ENCODE peak calls at places on chromosomes 1 and 21, in eight cellular contexts. S is transverse colon, L is stomach, W is SK-N-SH, U is Panc1, H is upper lobe of left lung, O is HL-60, E is spleen. Z is an unnamed sample.

GRCh38 chr1:48207536-48208075 is 14.9 kb upstream of the SLC5A9 start:
- DNase-seq in S (no peak), L (no peak), W (no peak), U (no peak), H (no peak), O (no peak), E (no peak), Z (no peak)

GRCh38 chr1:12019858-12020509 is 686 bp downstream of the MIIP start:
- DNase-seq in S (no peak), L (no peak), W (no peak), U (no peak), H (no peak), O (peak), E (no peak), Z (peak)

GRCh38 chr1:23101101-23101827 is 67.4 kb downstream of the LUZP1 start:
- DNase-seq in S (no peak), L (no peak), W (no peak), U (peak), H (no peak), O (no peak), E (no peak), Z (no peak)

GRCh38 chr21:42191978-42192595 is 26.9 kb upstream of the ABCG1 start:
- DNase-seq in S (no peak), L (no peak), W (no peak), U (no peak), H (no peak), O (no peak), E (no peak), Z (no peak)

GRCh38 chr1:102084771-102085535 is 88.2 kb upstream of the OLFM3 start:
- DNase-seq in S (no peak), L (no peak), W (no peak), U (no peak), H (no peak), O (no peak), E (no peak), Z (no peak)

GRCh38 chr1:223515915-223516314 is 122.7 kb downstream of the CCDC185 start:
- DNase-seq in S (no peak), L (no peak), W (peak), U (no peak), H (no peak), O (no peak), E (no peak), Z (no peak)

GRCh38 chr21:27807596-27807995 is 840.7 kb upstream of the ADAMTS5 start:
- DNase-seq in S (no peak), L (no peak), W (no peak), U (no peak), H (no peak), O (no peak), E (no peak), Z (no peak)

GRCh38 chr1:170660874-170661645 is 2.9 kb upstream of the PRRX1 start:
- DNase-seq in S (no peak), L (no peak), W (peak), U (no peak), H (no peak), O (no peak), E (no peak), Z (peak)

GRCh38 chr1:172654535-172654934 is 4.4 kb upstream of the FASLG start:
- DNase-seq in S (no peak), L (no peak), W (no peak), U (peak), H (no peak), O (no peak), E (no peak), Z (no peak)

GRCh38 chr1:9481048-9481447 is 58.2 kb upstream of the SLC25A33 start:
- DNase-seq in S (no peak), L (no peak), W (peak), U (no peak), H (no peak), O (no peak), E (no peak), Z (no peak)

GRCh38 chr1:245051349-245052221 is 103.2 kb upstream of the KIF26B start:
- DNase-seq in S (no peak), L (peak), W (no peak), U (no peak), H (peak), O (peak), E (peak), Z (peak)

GRCh38 chr21:32917392-32918135 is 108.2 kb upstream of the OLIG2 start:
- DNase-seq in S (no peak), L (no peak), W (no peak), U (no peak), H (no peak), O (no peak), E (no peak), Z (no peak)

GRCh38 chr1:178354816-178355215 is 141.9 kb downstream of the CLEC20A start:
- DNase-seq in S (no peak), L (no peak), W (no peak), U (no peak), H (no peak), O (no peak), E (no peak), Z (no peak)

GRCh38 chr1:84365225-84366221 is 32.8 kb upstream of the DNASE2B start:
- DNase-seq in S (peak), L (no peak), W (no peak), U (peak), H (peak), O (peak), E (no peak), Z (no peak)

GRCh38 chr21:27134513-27134912 is 167.6 kb upstream of the ADAMTS5 start:
- DNase-seq in S (no peak), L (no peak), W (peak), U (no peak), H (no peak), O (no peak), E (no peak), Z (no peak)

GRCh38 chr1:18362150-18362549 is 118.6 kb upstream of the KLHDC7A start:
- DNase-seq in S (no peak), L (no peak), W (no peak), U (no peak), H (no peak), O (no peak), E (no peak), Z (no peak)

GRCh38 chr1:18360251-18360650 is 120.5 kb upstream of the KLHDC7A start:
- DNase-seq in S (no peak), L (no peak), W (no peak), U (no peak), H (no peak), O (no peak), E (no peak), Z (no peak)

GRCh38 chr1:18363436-18363835 is 117.3 kb upstream of the KLHDC7A start:
- DNase-seq in S (no peak), L (no peak), W (no peak), U (no peak), H (no peak), O (no peak), E (no peak), Z (no peak)

DNA sequence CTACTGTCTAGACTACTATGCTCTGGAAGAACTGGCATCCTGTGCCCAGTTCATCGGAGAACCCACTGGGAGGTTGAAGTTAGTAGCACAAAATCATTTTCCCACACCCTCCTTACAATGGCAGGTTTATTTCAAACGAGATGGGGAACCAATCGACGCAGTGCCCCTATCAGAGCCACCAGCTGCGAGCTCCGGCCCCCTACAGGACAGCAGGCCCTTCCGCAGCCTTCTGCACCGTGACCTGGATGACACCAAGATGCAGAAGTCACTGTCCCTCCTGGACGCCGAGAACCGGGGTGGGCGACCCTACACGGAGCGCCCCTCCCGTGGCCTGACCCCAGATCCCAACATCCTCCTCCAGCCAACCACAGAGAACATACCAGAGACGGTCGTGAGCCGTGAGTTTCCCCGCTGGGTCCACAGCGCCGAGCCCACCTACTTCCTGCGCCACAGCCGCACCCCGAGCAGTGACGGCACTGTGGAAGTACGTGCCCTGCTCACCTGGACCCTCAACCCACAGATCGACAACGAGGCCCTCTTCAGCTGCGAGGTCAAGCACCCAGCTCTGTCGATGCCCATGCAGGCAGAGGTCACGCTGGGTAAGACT is 115.5 kb upstream of the KLHDC7A start:
- DNase-seq in S (no peak), L (no peak), W (no peak), U (no peak), H (no peak), O (no peak), E (no peak), Z (peak)
- TF ChIP-seq CTCF in S (no peak), L (no peak), W (no peak), U (no peak), H (no peak), O (no peak), E (no peak), Z (peak)

GRCh38 chr1:3353901-3354300 is 100.6 kb upstream of the ARHGEF16 start:
- DNase-seq in S (no peak), L (no peak), W (no peak), U (no peak), H (no peak), O (no peak), E (no peak), Z (no peak)

GRCh38 chr1:3355894-3356826 is 98.3 kb upstream of the ARHGEF16 start:
- DNase-seq in S (no peak), L (no peak), W (no peak), U (no peak), H (no peak), O (no peak), E (no peak), Z (no peak)

GRCh38 chr1:3356827-3357457 is 97.5 kb upstream of the ARHGEF16 start:
- DNase-seq in S (no peak), L (no peak), W (no peak), U (no peak), H (no peak), O (no peak), E (no peak), Z (peak)

GRCh38 chr1:3352952-3353331 is 101.5 kb upstream of the ARHGEF16 start:
- DNase-seq in S (peak), L (no peak), W (no peak), U (no peak), H (no peak), O (no peak), E (peak), Z (no peak)

DNA sequence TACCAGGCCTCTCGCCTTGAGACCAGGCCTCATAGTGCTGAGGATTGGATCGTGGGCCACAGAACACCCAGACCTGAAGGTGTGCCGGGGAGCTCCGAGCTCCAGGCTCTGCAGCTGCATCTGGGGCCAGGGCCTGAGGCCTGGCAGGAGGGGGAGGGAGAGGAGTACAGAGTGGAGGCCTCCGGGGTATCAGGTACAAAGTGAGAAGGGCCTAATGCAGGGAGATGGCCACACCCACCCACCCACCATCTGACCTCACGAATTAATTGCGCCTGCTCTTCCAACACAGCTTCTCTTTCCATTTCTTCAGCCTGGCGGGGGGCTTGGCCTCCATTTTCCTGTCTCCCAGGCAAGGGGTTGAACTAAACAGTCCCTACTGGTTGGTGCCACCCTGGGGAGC is 99.4 kb upstream of the ARHGEF16 start:
- DNase-seq in S (no peak), L (no peak), W (no peak), U (no peak), H (no peak), O (no peak), E (no peak), Z (no peak)
- H3K27ac ChIP-seq in S (no peak), L (no peak), W (no peak), U (peak), H (no peak), O (no peak), E (no peak), Z (no peak)

GRCh38 chr21:36640260-36641244 is 58.4 kb upstream of the SIM2 start:
- DNase-seq in S (no peak), L (no peak), W (no peak), U (no peak), H (no peak), O (no peak), E (no peak), Z (peak)
- TF ChIP-seq POLR2AphosphoS5 in S (no peak), L (peak), W (no peak), U (no peak), H (no peak), O (no peak), E (no peak), Z (no peak)

DNA sequence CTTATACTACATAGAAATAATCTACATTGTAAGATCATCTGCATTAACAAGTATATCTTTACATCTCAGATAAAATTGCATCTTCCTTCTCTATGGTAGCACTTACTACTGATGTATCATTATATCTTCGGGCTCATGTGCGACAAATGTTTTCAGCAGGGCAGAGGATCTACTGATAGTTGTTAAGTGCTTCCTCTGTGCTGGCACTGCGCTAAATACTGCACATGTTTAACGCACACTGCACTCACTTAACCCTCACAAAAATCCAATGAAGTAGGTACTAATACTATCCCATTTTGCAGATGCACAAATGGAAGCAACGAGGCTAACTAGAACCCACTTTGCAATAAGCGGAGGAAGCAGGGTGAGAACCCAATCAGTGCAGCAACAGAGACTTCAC is 75.6 kb upstream of the USP25 start:
- DNase-seq in S (no peak), L (no peak), W (peak), U (no peak), H (no peak), O (no peak), E (no peak), Z (no peak)
- TF ChIP-seq CTCF in S (no peak), L (no peak), W (no peak), U (no peak), H (no peak), O (no peak), E (no peak), Z (no peak)

GRCh38 chr1:90835661-90836344 is 118.7 kb upstream of the BARHL2 start:
- DNase-seq in S (no peak), L (no peak), W (no peak), U (no peak), H (no peak), O (no peak), E (no peak), Z (peak)

GRCh38 chr1:90835172-90835660 is 118.1 kb upstream of the BARHL2 start:
- DNase-seq in S (no peak), L (no peak), W (no peak), U (no peak), H (no peak), O (no peak), E (no peak), Z (peak)

GRCh38 chr1:90834354-90835171 is 117.5 kb upstream of the BARHL2 start:
- DNase-seq in S (no peak), L (no peak), W (no peak), U (no peak), H (no peak), O (no peak), E (no peak), Z (no peak)

GRCh38 chr1:90831910-90832309 is 114.8 kb upstream of the BARHL2 start:
- DNase-seq in S (no peak), L (no peak), W (no peak), U (no peak), H (no peak), O (no peak), E (no peak), Z (no peak)

DNA sequence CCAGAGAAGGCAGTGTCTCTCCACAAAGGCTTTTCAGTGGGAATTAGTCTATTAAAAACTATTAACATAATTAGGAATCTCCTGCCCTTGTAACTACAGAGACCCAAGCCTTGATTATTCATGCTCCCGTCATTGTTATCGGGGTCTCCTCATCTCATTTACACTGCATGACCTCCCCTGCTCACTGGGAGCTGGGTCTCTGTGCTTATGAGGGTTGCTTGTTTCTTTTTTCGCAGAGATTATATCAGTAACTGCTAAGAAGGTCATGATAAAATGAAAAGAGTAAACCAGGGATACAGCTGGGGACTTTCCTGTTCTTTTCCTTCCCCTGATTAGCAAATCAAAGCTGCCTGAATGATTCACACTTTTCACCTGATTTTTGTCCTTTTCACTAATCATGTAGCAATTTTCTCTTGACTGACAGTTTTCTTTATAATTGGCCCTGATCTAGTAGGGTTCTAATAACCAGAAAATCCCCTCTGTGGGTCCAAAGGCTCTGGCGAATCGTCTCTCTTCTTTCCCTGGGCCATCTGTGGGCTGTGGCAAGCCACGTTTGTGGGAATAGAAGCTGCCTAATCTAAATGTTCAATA is 116.5 kb upstream of the BARHL2 start:
- DNase-seq in S (no peak), L (no peak), W (no peak), U (no peak), H (no peak), O (no peak), E (no peak), Z (peak)
- H3K27ac ChIP-seq in S (no peak), L (no peak), W (no peak), U (no peak), H (no peak), O (no peak), E (no peak), Z (no peak)

DNA sequence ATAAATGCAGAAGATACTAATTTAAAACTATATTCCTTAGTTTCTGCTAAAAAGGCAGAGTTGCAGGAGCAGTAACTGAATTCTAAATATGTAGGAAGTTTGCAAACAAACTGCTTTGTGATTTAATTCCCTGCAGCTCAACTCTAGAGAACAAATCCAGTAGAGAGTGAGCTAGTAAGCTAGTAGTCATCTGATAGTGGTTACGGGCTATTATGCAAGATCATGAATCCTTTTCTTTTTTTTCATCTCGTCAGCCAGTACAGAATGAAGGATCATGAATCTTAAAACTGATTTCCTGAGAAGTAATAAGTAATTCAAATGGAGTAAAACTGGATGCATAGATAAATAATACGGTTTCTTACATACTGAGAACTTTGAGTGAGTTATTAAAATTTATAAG is 3.3 kb downstream of the DPH5 start:
- DNase-seq in S (no peak), L (no peak), W (no peak), U (no peak), H (no peak), O (peak), E (no peak), Z (peak)
- TF ChIP-seq POLR2AphosphoS5 in S (no peak), L (no peak), W (no peak), U (no peak), H (no peak), O (no peak), E (no peak), Z (no peak)

GRCh38 chr21:39720126-39720778 is 24.7 kb upstream of the IGSF5 start:
- DNase-seq in S (no peak), L (no peak), W (no peak), U (no peak), H (no peak), O (no peak), E (no peak), Z (peak)
- TF ChIP-seq CTCF in S (no peak), L (no peak), W (no peak), U (no peak), H (no peak), O (no peak), E (no peak), Z (peak)

GRCh38 chr1:225736651-225737097 is 41.0 kb upstream of the SRP9 start:
- DNase-seq in S (no peak), L (no peak), W (peak), U (no peak), H (no peak), O (no peak), E (no peak), Z (no peak)
- H3K27ac ChIP-seq in S (no peak), L (no peak), W (peak), U (no peak), H (peak), O (no peak), E (peak), Z (no peak)

DNA sequence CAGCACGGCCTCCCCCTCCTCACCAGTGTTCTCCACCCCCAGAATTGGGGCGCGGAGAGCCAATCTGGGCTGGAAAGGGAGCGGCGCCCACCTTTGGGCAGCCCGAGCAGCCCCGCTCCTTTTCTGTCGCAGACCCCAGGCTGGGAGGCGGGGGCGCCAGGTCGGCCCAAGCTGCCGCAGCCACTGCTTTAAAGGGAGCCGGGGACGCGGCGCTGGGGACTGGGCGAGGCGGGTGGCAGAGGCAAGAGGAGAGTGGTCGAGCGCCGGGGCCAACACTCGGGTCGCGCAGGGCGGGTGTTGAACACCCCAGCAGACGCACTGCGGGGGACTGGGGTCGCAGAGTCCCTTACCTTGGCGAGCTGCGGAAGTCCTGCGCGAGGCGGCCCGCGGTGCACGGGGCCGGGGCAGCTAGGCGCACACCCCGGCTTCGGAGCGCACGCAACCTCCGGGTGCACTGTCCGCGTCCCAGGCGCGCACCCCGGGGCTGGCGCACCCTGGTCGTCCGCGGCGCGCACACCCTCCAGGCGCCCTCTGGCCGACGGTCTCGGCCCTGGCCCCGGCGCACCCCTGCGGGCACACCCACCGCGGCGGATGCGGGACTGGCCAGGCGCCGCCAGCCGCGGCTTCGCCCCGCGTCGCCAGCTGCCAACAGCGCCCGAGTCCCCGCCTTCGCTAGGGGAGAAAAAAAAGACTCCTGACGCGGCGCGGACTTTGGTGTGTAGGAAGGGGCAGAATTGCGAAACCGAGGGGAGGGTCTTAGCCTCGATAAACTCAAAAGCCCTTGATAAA is at the start of gene KANK4:
- DNase-seq in S (peak), L (peak), W (peak), U (no peak), H (no peak), O (no peak), E (no peak), Z (peak)
- TF ChIP-seq POLR2AphosphoS5 in S (no peak), L (no peak), W (no peak), U (no peak), H (no peak), O (no peak), E (no peak), Z (no peak)

DNA sequence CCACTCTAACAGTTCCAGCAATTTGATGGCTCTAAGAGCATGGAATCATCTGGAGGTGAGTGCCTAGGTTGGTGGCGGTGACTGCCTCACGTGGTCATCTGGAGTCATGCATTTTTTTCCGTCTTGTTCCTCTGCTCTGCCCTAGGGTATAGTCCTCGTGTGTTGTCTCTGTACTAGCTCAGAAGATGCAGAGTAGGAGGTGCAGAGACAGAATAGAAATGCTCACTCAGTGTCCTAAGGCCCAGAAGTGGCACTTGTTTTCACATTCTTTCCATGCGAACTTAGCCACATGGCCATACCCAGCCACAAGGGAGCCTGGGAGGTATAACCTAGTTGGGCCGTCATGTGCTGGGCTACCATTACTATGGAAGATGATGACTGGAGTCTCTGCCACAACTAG is 30.3 kb downstream of the DYRK1A start:
- DNase-seq in S (no peak), L (no peak), W (no peak), U (no peak), H (no peak), O (no peak), E (peak), Z (no peak)
- TF ChIP-seq CTCF in S (no peak), L (no peak), W (no peak), U (no peak), H (no peak), O (no peak), E (no peak), Z (peak)

Z was measured in GM23338.